ENCODE peak calls at places on chromosomes 5 and 9, in eight cellular contexts. E, F, A, Q, R, Y, P and V are unnamed samples. For H3K36me3, the result is how much of the 10 kb centered on the place peaks cover.

GRCh38 chr5:158744680-158745079 is 355.0 kb downstream of the EBF1 start:
- DNase-seq in E (no peak), F (no peak), A (no peak), Q (no peak), R (no peak), Y (no peak), P (no peak), V (no peak)

GRCh38 chr9:130681769-130682489 is 11.7 kb upstream of the EXOSC2 start:
- DNase-seq in E (no peak), F (no peak), A (no peak), Q (no peak), R (no peak), Y (no peak), P (no peak), V (peak)

GRCh38 chr5:58334035-58334434 is 125.9 kb downstream of the PLK2 start:
- DNase-seq in E (no peak), F (peak), A (no peak), Q (no peak), R (no peak), Y (no peak), P (no peak), V (no peak)

GRCh38 chr5:50967388-50968039 is 301.1 kb downstream of the PARP8 start:
- DNase-seq in E (no peak), F (no peak), A (peak), Q (no peak), R (no peak), Y (peak), P (no peak), V (no peak)

GRCh38 chr5:126410623-126411022 is 12.6 kb upstream of the GRAMD2B start:
- DNase-seq in E (no peak), F (no peak), A (no peak), Q (no peak), R (no peak), Y (no peak), P (no peak), V (no peak)

GRCh38 chr9:4297795-4298254 is 2.0 kb downstream of the GLIS3 start:
- DNase-seq in E (peak), F (peak), A (peak), Q (peak), R (peak), Y (peak), P (peak), V (peak)

GRCh38 chr9:110115341-110115820 is 92.6 kb downstream of the C9orf152 start:
- DNase-seq in E (peak), F (no peak), A (peak), Q (peak), R (peak), Y (no peak), P (no peak), V (no peak)

GRCh38 chr5:171907731-171908343 is 98.6 kb downstream of the FBXW11 start:
- DNase-seq in E (peak), F (peak), A (peak), Q (no peak), R (no peak), Y (peak), P (no peak), V (no peak)

GRCh38 chr9:89380437-89381307 is 62.4 kb downstream of the SECISBP2 start:
- DNase-seq in E (no peak), F (no peak), A (no peak), Q (no peak), R (peak), Y (no peak), P (no peak), V (no peak)

GRCh38 chr9:106052735-106053134 is 358.4 kb downstream of the TMEM38B start:
- DNase-seq in E (no peak), F (no peak), A (no peak), Q (no peak), R (no peak), Y (no peak), P (no peak), V (no peak)

GRCh38 chr5:1791176-1791575 is 8.5 kb downstream of the MRPL36 start:
- DNase-seq in E (no peak), F (no peak), A (no peak), Q (no peak), R (no peak), Y (no peak), P (peak), V (no peak)

GRCh38 chr5:135458356-135458755 is 6.2 kb upstream of the TIFAB start:
- DNase-seq in E (no peak), F (no peak), A (no peak), Q (no peak), R (no peak), Y (no peak), P (no peak), V (no peak)

GRCh38 chr5:127001621-127002296 is 28.6 kb downstream of the MARCHF3 start:
- DNase-seq in E (peak), F (peak), A (no peak), Q (no peak), R (no peak), Y (no peak), P (no peak), V (no peak)

GRCh38 chr5:54956922-54957321 is 28.5 kb downstream of the ESM1 start:
- DNase-seq in E (no peak), F (no peak), A (no peak), Q (no peak), R (no peak), Y (no peak), P (no peak), V (no peak)

GRCh38 chr5:45355189-45355992 is 340.8 kb downstream of the HCN1 start:
- DNase-seq in E (no peak), F (no peak), A (no peak), Q (no peak), R (no peak), Y (no peak), P (no peak), V (no peak)

GRCh38 chr5:123150089-123150488 is 61.0 kb downstream of the PRDM6 start:
- DNase-seq in E (no peak), F (no peak), A (no peak), Q (no peak), R (no peak), Y (no peak), P (no peak), V (no peak)

GRCh38 chr9:135103931-135104639 is 16.6 kb downstream of the OLFM1 start:
- DNase-seq in E (no peak), F (no peak), A (no peak), Q (no peak), R (no peak), Y (no peak), P (no peak), V (no peak)
- H3K36me3 ChIP-seq in E (under half), F (under half), A (under half), Q (under half), R (under half), Y (under half), P (under half), V (under half)

GRCh38 chr9:71916834-71917534 is 5.5 kb downstream of the C9orf85 start:
- DNase-seq in E (no peak), F (no peak), A (no peak), Q (no peak), R (no peak), Y (no peak), P (no peak), V (no peak)

GRCh38 chr9:71909887-71910601 is 949 bp downstream of the ABHD17B start:
- DNase-seq in E (peak), F (peak), A (peak), Q (peak), R (peak), Y (peak), P (peak), V (peak)

GRCh38 chr9:71911061-71911907 is at the start of the genes ABHD17B and C9orf85:
- DNase-seq in E (peak), F (peak), A (peak), Q (peak), R (peak), Y (peak), P (peak), V (peak)

GRCh38 chr9:71910602-71911060 is 362 bp downstream of the ABHD17B start:
- DNase-seq in E (no peak), F (no peak), A (no peak), Q (no peak), R (no peak), Y (no peak), P (no peak), V (no peak)

DNA sequence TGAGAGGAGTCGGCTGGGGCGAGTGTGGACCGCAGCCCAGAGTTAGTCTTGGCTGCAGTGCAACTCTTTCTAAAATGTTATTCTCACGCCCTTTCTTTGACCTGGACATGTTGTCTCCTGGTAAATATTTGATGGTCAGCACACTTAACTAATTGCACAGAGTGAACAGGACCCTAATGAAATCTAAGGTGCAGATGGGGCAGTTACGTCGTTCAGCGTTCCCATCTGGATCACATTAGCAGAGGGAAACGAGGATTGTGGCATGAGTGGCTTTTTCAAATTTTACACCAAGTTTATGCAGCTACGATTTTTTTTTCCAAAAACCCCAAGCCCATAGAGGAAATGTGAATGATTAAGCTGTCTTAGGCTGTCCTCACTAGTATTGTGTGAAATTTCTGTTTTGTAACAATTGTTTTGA is 478 bp downstream of the C9orf85 start:
- DNase-seq in E (peak), F (no peak), A (no peak), Q (no peak), R (peak), Y (peak), P (no peak), V (no peak)
- H3K4me3 ChIP-seq in E (peak), F (peak), A (peak), Q (peak), R (peak), Y (peak), P (peak), V (peak)

GRCh38 chr9:129058965-129059795 is 21.7 kb upstream of the DOLPP1 start:
- DNase-seq in E (peak), F (peak), A (no peak), Q (no peak), R (no peak), Y (no peak), P (no peak), V (no peak)

GRCh38 chr9:129064499-129064908 is 16.4 kb upstream of the DOLPP1 start:
- DNase-seq in E (no peak), F (no peak), A (no peak), Q (no peak), R (no peak), Y (no peak), P (no peak), V (no peak)

GRCh38 chr9:129063061-129063460 is 17.9 kb upstream of the DOLPP1 start:
- DNase-seq in E (no peak), F (no peak), A (no peak), Q (no peak), R (no peak), Y (no peak), P (no peak), V (no peak)

GRCh38 chr9:129059796-129060785 is 20.8 kb upstream of the DOLPP1 start:
- DNase-seq in E (no peak), F (no peak), A (no peak), Q (no peak), R (no peak), Y (no peak), P (no peak), V (no peak)

DNA sequence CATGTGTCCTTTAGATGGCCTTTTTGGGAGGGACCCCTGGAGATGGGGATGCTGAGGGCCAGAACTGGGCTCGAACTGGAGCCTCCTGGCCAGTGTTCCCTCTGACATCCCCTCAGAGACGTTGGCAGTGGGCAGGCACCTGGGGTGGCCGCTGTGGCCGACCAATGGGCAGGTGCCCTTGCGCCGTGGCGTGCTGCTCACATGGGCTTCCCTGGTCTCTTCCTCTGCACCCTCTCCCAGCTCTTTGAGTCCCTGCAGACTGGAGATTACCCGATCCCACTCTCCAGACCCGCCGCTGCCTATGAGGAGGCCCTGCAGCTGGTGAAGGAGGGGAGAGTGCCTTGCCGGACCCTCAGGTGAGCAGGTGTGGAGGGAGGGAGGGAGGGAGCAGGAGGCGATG is 19.9 kb upstream of the DOLPP1 start:
- DNase-seq in E (no peak), F (no peak), A (no peak), Q (no peak), R (no peak), Y (no peak), P (no peak), V (no peak)
- H3K36me3 ChIP-seq in E (under half), F (under half), A (half or more), Q (half or more), R (under half), Y (half or more), P (under half), V (under half)

DNA sequence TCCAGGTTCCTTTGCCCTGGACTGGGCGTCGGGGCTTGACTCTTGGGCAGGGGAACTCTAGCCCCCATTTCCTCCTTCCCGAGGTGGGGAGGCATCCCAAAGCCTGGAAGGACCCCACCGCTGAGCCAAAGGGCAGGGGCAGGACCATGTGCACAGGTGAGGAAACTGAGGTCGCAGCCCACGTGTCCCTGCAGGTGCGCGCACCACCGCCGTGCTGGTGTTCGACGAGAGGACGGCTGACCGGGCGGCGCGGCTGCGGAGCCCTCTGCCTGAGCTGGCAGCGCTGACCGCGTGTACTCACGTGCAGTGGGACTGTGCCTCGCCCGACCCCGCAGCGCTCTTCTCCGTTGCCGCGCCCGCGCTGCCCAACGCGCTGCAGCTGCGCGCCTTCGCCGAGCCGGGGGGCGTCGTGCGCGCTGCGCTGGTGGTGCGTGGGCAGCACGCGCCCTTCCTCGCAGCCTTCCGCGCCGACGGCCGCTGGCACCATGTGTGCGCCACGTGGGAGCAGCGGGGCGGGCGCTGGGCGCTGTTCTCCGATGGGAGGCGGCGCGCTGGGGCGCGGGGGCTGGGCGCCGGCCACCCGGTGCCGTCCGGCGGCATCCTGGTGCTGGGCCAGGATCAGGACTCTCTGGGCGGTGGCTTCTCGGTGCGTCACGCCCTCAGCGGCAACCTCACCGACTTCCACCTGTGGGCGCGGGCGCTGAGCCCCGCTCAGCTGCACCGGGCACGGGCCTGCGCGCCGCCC is 2.8 kb downstream of the ADGRD2 start:
- DNase-seq in E (no peak), F (no peak), A (no peak), Q (no peak), R (no peak), Y (no peak), P (peak), V (no peak)
- H3K4me3 ChIP-seq in E (no peak), F (no peak), A (no peak), Q (peak), R (peak), Y (peak), P (no peak), V (no peak)

GRCh38 chr9:134844821-134845220 is 35.8 kb upstream of the FCN2 start:
- DNase-seq in E (no peak), F (no peak), A (no peak), Q (no peak), R (no peak), Y (no peak), P (peak), V (no peak)
- H3K36me3 ChIP-seq in E (half or more), F (under half), A (under half), Q (under half), R (under half), Y (under half), P (under half), V (under half)

GRCh38 chr5:67196537-67197059 is at the start of gene CD180:
- DNase-seq in E (no peak), F (no peak), A (no peak), Q (peak), R (no peak), Y (no peak), P (no peak), V (no peak)
- H3K4me3 ChIP-seq in E (no peak), F (no peak), A (no peak), Q (peak), R (no peak), Y (no peak), P (no peak), V (peak)

GRCh38 chr5:57247765-57248164 is 73.9 kb downstream of the GPBP1 start:
- DNase-seq in E (no peak), F (no peak), A (no peak), Q (no peak), R (no peak), Y (no peak), P (no peak), V (no peak)
- H3K36me3 ChIP-seq in E (under half), F (under half), A (under half), Q (half or more), R (under half), Y (half or more), P (under half), V (under half)

DNA sequence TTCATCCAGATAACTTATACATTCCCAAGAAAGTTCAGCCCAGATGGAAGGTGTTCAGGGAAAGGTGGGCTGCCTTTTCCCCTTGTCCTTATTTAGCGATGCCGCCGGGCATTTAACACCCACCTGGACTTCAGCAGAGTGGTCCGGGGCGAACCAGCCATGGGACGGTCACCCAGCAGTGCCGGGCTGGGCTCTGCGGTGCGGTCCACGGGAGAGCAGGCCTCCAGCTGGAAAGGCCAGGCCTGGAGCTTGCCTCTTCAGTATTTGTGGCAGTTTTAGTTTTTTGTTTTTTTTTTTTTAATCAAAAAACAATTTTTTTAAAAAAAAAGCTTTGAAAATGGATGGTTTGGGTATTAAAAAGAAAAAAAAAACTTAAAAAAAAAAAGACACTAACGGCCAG is 4.0 kb upstream of the PHYHD1 start:
- DNase-seq in E (no peak), F (no peak), A (no peak), Q (no peak), R (no peak), Y (no peak), P (no peak), V (no peak)
- H3K4me3 ChIP-seq in E (no peak), F (no peak), A (no peak), Q (peak), R (peak), Y (no peak), P (no peak), V (no peak)

GRCh38 chr5:10736808-10737207 is 24.2 kb downstream of the DAP start:
- DNase-seq in E (no peak), F (no peak), A (no peak), Q (no peak), R (no peak), Y (no peak), P (no peak), V (no peak)
- H3K36me3 ChIP-seq in E (under half), F (half or more), A (under half), Q (under half), R (under half), Y (under half), P (under half), V (under half)